ENCODE peak calls at places on chromosomes 2 and 18, in six cellular contexts. K is neural progenitor cell, R is heart left ventricle, T is fibroblast of mammary gland, V is brain microvascular endothelial cell, L is GM20000. I is an unnamed sample.

GRCh38 chr2:96146151-96146880 is 1.1 kb upstream of the DUSP2 start:
- DNase-seq in K (no peak), R (peak; percentile 59), T (no peak), V (no peak), L (peak; percentile 86), I (no peak)

GRCh38 chr2:237874585-237875161 is 15.2 kb downstream of the RAMP1 start:
- DNase-seq in K (no peak), R (no peak), T (peak; percentile 75), V (peak; percentile 65), L (peak; percentile 26), I (peak; percentile 92)

GRCh38 chr2:191941376-191941775 is 94.5 kb upstream of the CAVIN2 start:
- DNase-seq in K (no peak), R (no peak), T (no peak), V (no peak), L (no peak), I (no peak)

GRCh38 chr2:75587954-75588587 is 27.3 kb upstream of the EVA1A start:
- DNase-seq in K (no peak), R (no peak), T (peak; percentile 94), V (peak; percentile 81), L (no peak), I (peak; percentile 90)

GRCh38 chr2:86012017-86012712 is 93.5 kb downstream of the POLR1A start:
- DNase-seq in K (no peak), R (peak; percentile 40), T (no peak), V (no peak), L (no peak), I (no peak)

GRCh38 chr2:179963626-179964025 is 43.5 kb downstream of the CWC22 start:
- DNase-seq in K (no peak), R (no peak), T (peak; percentile 73), V (no peak), L (no peak), I (peak; percentile 36)

GRCh38 chr2:67169417-67170140 is 227.6 kb upstream of the ETAA1 start:
- DNase-seq in K (no peak), R (no peak), T (peak; percentile 72), V (peak; percentile 18), L (no peak), I (peak; percentile 36)

GRCh38 chr2:191209346-191209745 is 35.9 kb upstream of the MYO1B start:
- DNase-seq in K (no peak), R (no peak), T (no peak), V (no peak), L (no peak), I (no peak)

GRCh38 chr2:145350011-145350410 is 830.1 kb upstream of the ZEB2 start:
- DNase-seq in K (no peak), R (no peak), T (peak; percentile 74), V (peak; percentile 65), L (no peak), I (peak; percentile 57)

GRCh38 chr18:22552899-22553460 is 135.3 kb upstream of the CTAGE1 start:
- DNase-seq in K (no peak), R (no peak), T (no peak), V (no peak), L (no peak), I (no peak)

GRCh38 chr2:168819829-168820489 is 17.5 kb downstream of the NOSTRIN start:
- DNase-seq in K (peak; percentile 15), R (no peak), T (no peak), V (no peak), L (no peak), I (no peak)

GRCh38 chr2:20223345-20224190 is 1.4 kb downstream of the SDC1 start:
- DNase-seq in K (peak; percentile 72), R (no peak), T (peak; percentile 29), V (no peak), L (peak; percentile 72), I (no peak)

GRCh38 chr2:207341816-207342215 is 176.1 kb upstream of the KLF7 start:
- DNase-seq in K (peak; percentile 36), R (no peak), T (no peak), V (no peak), L (no peak), I (no peak)

GRCh38 chr18:48295586-48296311 is 113.4 kb downstream of the ZBTB7C start:
- DNase-seq in K (peak; percentile 73), R (no peak), T (peak; percentile 7), V (no peak), L (no peak), I (no peak)

GRCh38 chr2:150255528-150255927 is 231.9 kb downstream of the RND3 start:
- DNase-seq in K (no peak), R (no peak), T (peak; percentile 85), V (peak; percentile 74), L (no peak), I (peak; percentile 52)

GRCh38 chr18:24398515-24398914 is 891 bp upstream of the OSBPL1A start:
- DNase-seq in K (peak; percentile 50), R (no peak), T (peak; percentile 25), V (peak; percentile 20), L (no peak), I (no peak)

GRCh38 chr2:58182527-58182926 is 58.6 kb downstream of the FANCL start:
- DNase-seq in K (no peak), R (no peak), T (peak; percentile 5), V (no peak), L (no peak), I (no peak)

GRCh38 chr2:41914936-41915335 is 132.9 kb upstream of the PKDCC start:
- DNase-seq in K (no peak), R (no peak), T (peak; percentile 43), V (no peak), L (no peak), I (no peak)

GRCh38 chr18:42706029-42706608 is 409.4 kb downstream of the RIT2 start:
- DNase-seq in K (no peak), R (no peak), T (no peak), V (no peak), L (no peak), I (no peak)

GRCh38 chr18:42712065-42712464 is 403.4 kb downstream of the RIT2 start:
- DNase-seq in K (no peak), R (no peak), T (no peak), V (no peak), L (no peak), I (no peak)

GRCh38 chr18:42707080-42707479 is 408.4 kb downstream of the RIT2 start:
- DNase-seq in K (no peak), R (no peak), T (no peak), V (no peak), L (no peak), I (no peak)

DNA sequence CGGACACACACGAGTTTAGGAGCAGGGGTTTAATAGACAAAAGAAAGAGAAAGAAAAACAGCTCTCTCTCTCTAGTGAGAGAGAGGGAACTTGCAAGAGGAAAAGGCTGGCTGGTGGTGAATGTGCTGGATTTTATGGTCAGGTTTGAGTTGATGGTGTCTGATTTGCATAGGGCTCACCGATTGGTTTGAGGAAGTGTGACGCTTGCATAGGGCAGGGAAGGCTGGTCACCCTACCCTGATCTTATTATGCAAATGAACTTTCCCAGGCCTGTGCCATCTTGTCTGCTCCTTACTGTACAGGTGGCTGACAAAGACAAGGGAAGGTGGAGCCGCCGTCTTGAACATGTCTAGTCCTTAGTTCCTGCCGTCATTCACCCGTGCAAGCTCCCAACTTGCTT is 408.9 kb downstream of the RIT2 start:
- DNase-seq in K (peak; percentile 48), R (no peak), T (no peak), V (peak; percentile 0), L (no peak), I (no peak)
- TF ChIP-seq CTCF in K (no peak), R (no peak), T (no peak), V (no peak), L (no peak), I (no peak)

DNA sequence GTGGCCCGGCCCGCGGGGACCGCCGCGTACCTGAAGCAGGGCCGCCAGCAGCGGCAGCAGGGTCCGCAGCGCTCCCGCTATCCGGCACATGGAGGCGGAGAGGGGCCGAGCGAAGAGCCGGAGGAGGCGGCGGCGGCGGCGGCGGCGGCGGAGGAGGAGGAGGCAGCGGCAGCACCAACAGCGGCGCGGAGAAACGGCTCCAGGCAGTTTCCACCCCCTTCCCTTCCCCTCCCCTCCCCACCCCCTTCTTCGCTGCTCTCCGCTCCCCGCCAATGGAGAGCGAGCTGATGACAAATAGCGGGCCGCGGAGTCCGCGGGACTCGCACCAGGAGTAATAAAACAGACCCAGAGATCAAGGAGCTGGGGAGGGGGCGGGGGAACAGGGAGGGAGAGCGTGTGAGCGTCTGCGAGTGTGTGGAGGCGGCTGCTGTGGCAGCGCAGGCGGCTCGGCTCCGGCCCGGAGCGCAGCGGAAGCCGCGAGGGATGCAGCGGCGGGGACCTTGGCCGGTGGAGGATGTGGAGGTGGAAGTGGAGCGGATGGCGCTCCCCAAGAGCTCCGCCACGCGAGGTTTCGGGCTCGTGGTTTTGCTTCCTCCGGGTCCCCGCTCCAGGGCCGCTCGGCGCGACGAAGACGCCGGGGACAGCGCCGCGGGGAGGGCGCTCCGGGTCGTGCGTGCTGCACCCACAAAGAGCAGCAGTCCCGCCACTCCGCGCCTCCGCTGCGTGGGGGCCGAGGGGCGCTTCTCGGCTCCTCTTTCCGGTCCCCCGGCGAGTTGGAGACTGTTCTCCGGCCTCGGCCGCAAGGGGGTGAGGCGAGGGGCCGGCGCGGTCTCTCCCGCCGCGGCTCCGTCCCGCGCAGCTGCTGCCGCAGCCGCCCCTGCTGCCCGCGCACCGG is at the start of gene CDH2:
- DNase-seq in K (peak; percentile 95), R (peak; percentile 84), T (peak; percentile 83), V (peak; percentile 85), L (peak; percentile 68), I (peak; percentile 82)
- TF ChIP-seq CTCF in K (peak; percentile 42), R (no peak), T (no peak), V (peak; percentile 20), L (no peak), I (peak; percentile 66)

DNA sequence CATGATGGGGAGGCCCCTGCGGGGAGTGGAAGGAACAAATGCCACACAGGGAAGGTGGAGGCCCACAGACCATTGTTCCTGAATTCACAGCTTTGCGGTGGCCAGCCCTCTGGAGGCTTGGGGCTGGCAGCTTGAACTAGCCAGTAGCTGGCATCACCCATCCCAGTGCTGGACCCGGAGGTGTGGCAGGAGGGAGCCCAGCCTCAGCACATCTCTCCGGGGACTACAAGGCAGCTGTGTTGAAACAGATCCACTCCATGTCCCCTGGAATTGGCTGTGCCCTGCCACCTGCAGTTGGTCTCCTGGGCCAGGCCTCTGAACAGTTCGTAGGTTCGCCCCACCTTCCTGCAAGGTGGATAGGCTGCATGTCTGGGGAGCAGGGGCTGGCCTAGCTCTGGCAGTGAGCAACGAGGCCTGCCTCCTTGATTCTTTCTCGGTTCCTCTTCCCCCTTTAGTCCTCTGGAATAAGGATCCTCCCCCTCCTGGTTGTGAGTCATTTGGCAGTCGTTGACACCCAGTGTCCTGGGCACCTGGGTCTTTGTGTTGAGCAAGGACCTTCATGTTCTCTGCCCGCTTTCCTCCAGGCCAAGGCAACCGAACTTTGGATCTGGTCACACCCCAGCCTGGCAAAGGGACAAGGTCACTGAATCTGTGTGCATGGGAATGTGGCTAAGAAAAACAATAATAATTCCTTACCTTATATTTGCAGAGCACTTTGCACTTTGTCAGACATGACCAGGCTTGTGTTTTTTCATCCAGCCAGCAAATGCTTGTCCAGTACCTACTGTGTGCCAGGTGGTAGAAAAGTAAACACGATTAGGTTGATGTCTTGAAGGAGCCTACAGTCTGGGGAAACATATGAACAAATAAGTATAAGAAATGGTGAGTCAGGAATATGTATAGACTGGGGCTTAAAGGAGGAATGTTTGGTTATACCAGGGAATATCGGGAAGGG is 55.0 kb upstream of the MCFD2 start:
- DNase-seq in K (no peak), R (peak; percentile 45), T (peak; percentile 79), V (peak; percentile 31), L (no peak), I (no peak)
- TF ChIP-seq CTCF in K (no peak), R (no peak), T (no peak), V (no peak), L (no peak), I (no peak)

DNA sequence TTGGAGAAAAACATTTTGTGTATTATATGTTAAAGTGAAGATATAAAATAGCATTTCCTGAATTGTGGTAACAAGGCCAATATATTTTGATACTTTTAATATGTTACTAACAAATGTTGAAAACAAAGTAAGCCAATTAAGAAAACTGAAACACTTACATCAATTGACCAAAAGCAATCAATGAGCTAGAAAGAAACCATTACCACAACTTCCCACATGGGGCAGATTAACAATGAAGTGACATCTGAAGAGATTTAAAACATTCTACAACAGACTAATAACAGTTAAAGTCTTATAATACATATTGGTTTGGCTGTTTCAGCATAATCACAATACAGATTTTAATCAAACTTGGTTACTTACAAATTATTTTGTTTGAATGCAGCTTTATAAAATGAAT is 282.4 kb upstream of the NETO1 start:
- DNase-seq in K (peak; percentile 18), R (no peak), T (no peak), V (no peak), L (no peak), I (no peak)
- TF ChIP-seq CTCF in K (peak; percentile 48), R (no peak), T (no peak), V (no peak), L (no peak), I (peak; percentile 32)